ENCODE peak calls at places on chromosome 6, in nine cellular contexts. H, V, T, A, G, O, F, I and L are unnamed samples.

GRCh38 chr6:87209812-87210211 is 54.4 kb downstream of the ZNF292 start:
- DNase-seq in I (no peak), A (no peak), O (no peak), F (no peak), G (no peak), H (no peak), T (no peak), V (no peak), L (no peak)

GRCh38 chr6:113406051-113406695 is 451.0 kb upstream of the MARCKS start:
- DNase-seq in V (no peak), O (no peak), T (no peak), F (no peak), G (no peak), H (no peak), A (no peak), I (no peak), L (no peak)

GRCh38 chr6:138864343-138864890 is 68.5 kb downstream of the ECT2L start:
- DNase-seq in H (no peak), G (no peak), F (no peak), O (peak), A (no peak), T (no peak), I (no peak), V (no peak), L (no peak)

GRCh38 chr6:116111552-116112528 is 11.2 kb downstream of the NT5DC1 start:
- DNase-seq in A (no peak), H (no peak), T (no peak), F (no peak), I (peak), O (peak), G (peak), V (peak), L (peak)

GRCh38 chr6:75932067-75932466 is 140.4 kb downstream of the IMPG1 start:
- DNase-seq in H (no peak), V (peak), A (peak), F (no peak), T (no peak), I (no peak), O (peak), G (peak), L (peak)

GRCh38 chr6:94099072-94099471 is 679.7 kb upstream of the EPHA7 start:
- DNase-seq in V (no peak), H (no peak), A (no peak), O (no peak), T (no peak), I (no peak), G (no peak), F (no peak), L (no peak)

GRCh38 chr6:118812972-118813371 is 81.0 kb upstream of the ASF1A start:
- DNase-seq in I (no peak), G (no peak), H (peak), T (no peak), F (no peak), O (peak), V (peak), A (no peak), L (peak)

GRCh38 chr6:33935439-33936080 is 131.8 kb upstream of the MLN start:
- DNase-seq in I (no peak), F (peak), A (no peak), O (no peak), V (no peak), T (no peak), H (no peak), G (no peak), L (no peak)

GRCh38 chr6:2378046-2378657 is 132.7 kb upstream of the GMDS start:
- DNase-seq in O (no peak), F (no peak), I (no peak), V (no peak), T (no peak), H (no peak), A (no peak), G (no peak), L (no peak)

GRCh38 chr6:142613981-142614380 is 312.2 kb downstream of the ADGRG6 start:
- DNase-seq in H (no peak), T (no peak), O (no peak), G (no peak), A (no peak), V (no peak), I (no peak), F (no peak), L (no peak)

GRCh38 chr6:157198425-157199279 is 124.7 kb downstream of the TMEM242 start:
- DNase-seq in A (no peak), V (no peak), T (no peak), O (no peak), H (no peak), I (peak), G (no peak), F (no peak), L (peak)

GRCh38 chr6:53986721-53987526 is 124.3 kb upstream of the MLIP start:
- DNase-seq in T (no peak), F (no peak), H (peak), A (no peak), G (peak), V (peak), I (no peak), O (peak), L (no peak)

GRCh38 chr6:148854992-148855391 is 108.2 kb downstream of the UST start:
- DNase-seq in T (no peak), F (no peak), A (no peak), I (no peak), H (no peak), G (no peak), O (no peak), V (no peak), L (no peak)

GRCh38 chr6:40931927-40932326 is 107.1 kb downstream of the UNC5CL start:
- DNase-seq in V (peak), G (no peak), T (no peak), O (peak), A (no peak), I (no peak), F (no peak), H (peak), L (no peak)

GRCh38 chr6:63527658-63528514 is 44.4 kb upstream of the LOC128125822 start:
- DNase-seq in O (peak), T (no peak), A (no peak), H (peak), I (peak), V (peak), F (no peak), G (no peak), L (peak)

GRCh38 chr6:16472349-16473069 is 234.1 kb downstream of the GMPR start:
- DNase-seq in I (no peak), G (no peak), A (no peak), F (no peak), T (no peak), O (peak), V (peak), H (peak), L (peak)

GRCh38 chr6:934686-935085 is 241.7 kb upstream of the EXOC2 start:
- DNase-seq in O (no peak), T (no peak), A (no peak), H (no peak), I (no peak), F (no peak), G (no peak), V (no peak), L (no peak)

GRCh38 chr6:128275030-128275429 is 245.4 kb downstream of the PTPRK start:
- DNase-seq in T (no peak), G (no peak), F (no peak), H (peak), O (peak), V (peak), I (no peak), A (no peak), L (peak)

GRCh38 chr6:130708338-130708737 is 118.9 kb upstream of the SMLR1 start:
- DNase-seq in A (no peak), F (no peak), V (no peak), O (no peak), I (no peak), H (no peak), G (no peak), T (no peak), L (no peak)

GRCh38 chr6:43247115-43247999 is 4.1 kb downstream of the TTBK1 start:
- DNase-seq in V (peak), G (peak), O (peak), A (peak), H (no peak), F (peak), I (peak), T (peak), L (peak)

GRCh38 chr6:121430514-121431460 is 4.7 kb upstream of the GJA1 start:
- DNase-seq in O (peak), T (no peak), V (peak), I (no peak), F (no peak), G (no peak), H (no peak), A (no peak), L (peak)

GRCh38 chr6:106490453-106490852 is 129.9 kb downstream of the CRYBG1 start:
- DNase-seq in G (no peak), T (no peak), H (no peak), F (no peak), A (no peak), O (no peak), I (no peak), V (no peak), L (peak)

GRCh38 chr6:52394251-52394666 is 25.9 kb upstream of the EFHC1 start:
- DNase-seq in G (no peak), O (no peak), T (peak), A (no peak), I (no peak), V (no peak), H (no peak), F (no peak), L (no peak)

GRCh38 chr6:126764104-126764503 is 354.4 kb upstream of the RSPO3 start:
- DNase-seq in T (no peak), H (no peak), V (no peak), F (no peak), O (no peak), A (no peak), I (no peak), G (no peak), L (no peak)

GRCh38 chr6:109874621-109875020 is 103.5 kb upstream of the GPR6 start:
- DNase-seq in A (no peak), O (no peak), G (no peak), H (no peak), V (no peak), F (no peak), I (no peak), T (no peak), L (no peak)

GRCh38 chr6:136566007-136566487 is 15.8 kb upstream of the MAP7 start:
- DNase-seq in G (no peak), A (no peak), H (no peak), O (no peak), T (no peak), V (no peak), F (no peak), I (peak), L (no peak)
- TF ChIP-seq CTCF in G (no peak), A (no peak), H (no peak), O (no peak), T (no peak), V (no peak), F (no peak), I (no peak), L (no peak)

GRCh38 chr6:123427008-123427407 is 209.7 kb downstream of the TRDN start:
- DNase-seq in V (no peak), A (no peak), G (no peak), F (no peak), T (no peak), H (no peak), I (no peak), O (no peak), L (no peak)
- TF ChIP-seq CTCF in V (no peak), A (no peak), G (no peak), F (no peak), T (no peak), H (no peak), I (no peak), O (no peak), L (no peak)

DNA sequence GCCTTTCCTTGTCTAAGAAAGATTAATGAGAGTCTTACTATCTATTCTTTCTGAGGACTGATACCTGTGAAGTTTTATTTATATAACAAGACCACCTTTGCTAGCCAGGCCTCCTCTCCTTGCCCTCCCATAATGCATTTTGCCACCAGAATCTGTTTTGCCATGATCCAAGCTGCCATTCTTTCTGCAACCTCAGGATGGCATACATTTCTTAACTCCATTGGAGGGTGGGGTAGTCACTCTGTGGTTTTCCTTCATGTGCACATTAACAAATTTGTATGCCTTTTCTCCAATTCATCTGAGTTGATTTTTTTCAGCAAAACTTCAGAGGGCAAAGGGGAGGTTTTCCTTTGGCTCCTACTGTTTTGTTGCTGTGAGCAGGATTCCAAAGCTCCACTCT is 26.4 kb upstream of the ENPP4 start:
- DNase-seq in F (no peak), I (no peak), T (no peak), G (no peak), H (no peak), O (no peak), V (no peak), A (no peak), L (no peak)
- TF ChIP-seq CTCF in F (no peak), I (no peak), T (peak), G (peak), H (no peak), O (no peak), V (no peak), A (no peak), L (no peak)

GRCh38 chr6:165728196-165728595 is 65.2 kb upstream of the PDE10A start:
- DNase-seq in I (no peak), G (no peak), V (no peak), A (no peak), O (no peak), T (no peak), F (no peak), H (no peak), L (no peak)

GRCh38 chr6:165723326-165723725 is 60.3 kb upstream of the PDE10A start:
- DNase-seq in H (no peak), O (no peak), T (no peak), A (no peak), V (no peak), I (no peak), G (no peak), F (no peak), L (no peak)

GRCh38 chr6:165726290-165726875 is 63.3 kb upstream of the PDE10A start:
- DNase-seq in O (no peak), T (no peak), G (no peak), I (no peak), A (no peak), F (no peak), V (no peak), H (no peak), L (no peak)

GRCh38 chr6:165726915-165727314 is 63.9 kb upstream of the PDE10A start:
- DNase-seq in F (no peak), A (no peak), I (no peak), G (no peak), O (peak), H (peak), T (no peak), V (peak), L (no peak)

DNA sequence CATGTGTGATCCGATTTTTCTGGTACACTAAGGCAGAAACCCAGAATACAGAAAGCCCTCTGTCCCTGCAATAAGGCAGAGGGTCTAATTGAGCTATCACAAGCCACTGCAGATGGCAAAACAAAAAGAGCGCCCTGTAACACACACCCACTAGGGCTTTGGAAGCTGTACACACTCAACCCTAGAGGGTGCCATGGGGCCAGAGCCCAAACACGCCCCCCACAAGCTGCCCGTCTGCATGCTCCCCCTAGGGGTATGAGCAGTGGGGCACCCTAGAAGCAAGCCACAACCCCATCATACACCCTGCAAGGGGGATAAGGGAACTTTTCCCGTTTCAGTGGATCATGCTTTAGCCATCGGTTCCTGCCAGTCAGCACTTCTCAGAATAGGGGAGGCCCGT is 62.2 kb upstream of the PDE10A start:
- DNase-seq in V (no peak), F (no peak), T (no peak), H (no peak), G (no peak), O (no peak), A (no peak), I (no peak), L (peak)
- TF ChIP-seq CTCF in V (no peak), F (no peak), T (peak), H (no peak), G (no peak), O (no peak), A (no peak), I (no peak), L (no peak)

DNA sequence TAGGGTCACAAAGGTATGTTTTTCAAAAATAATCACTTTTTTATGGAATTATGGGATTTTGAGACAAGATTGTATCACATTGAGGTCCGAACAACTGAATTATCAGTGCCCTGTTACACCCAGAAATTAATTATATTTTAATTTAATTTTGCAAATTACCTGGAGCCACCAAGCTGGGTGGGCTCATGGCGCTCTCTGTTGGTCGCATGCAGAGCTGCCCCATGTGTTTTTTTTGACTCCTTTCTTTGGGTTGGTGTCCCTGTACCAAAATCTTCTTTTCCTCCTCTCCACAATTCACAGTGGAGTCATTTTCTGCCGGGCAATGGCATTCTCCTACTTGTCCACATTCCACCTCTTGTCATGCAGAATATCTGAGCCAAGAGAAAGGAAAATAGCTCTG is 38.9 kb upstream of the FRMD1 start:
- DNase-seq in V (no peak), T (no peak), A (no peak), O (no peak), H (no peak), G (no peak), I (no peak), F (no peak), L (no peak)
- TF ChIP-seq CTCF in V (peak), T (no peak), A (no peak), O (peak), H (peak), G (no peak), I (no peak), F (peak), L (no peak)

DNA sequence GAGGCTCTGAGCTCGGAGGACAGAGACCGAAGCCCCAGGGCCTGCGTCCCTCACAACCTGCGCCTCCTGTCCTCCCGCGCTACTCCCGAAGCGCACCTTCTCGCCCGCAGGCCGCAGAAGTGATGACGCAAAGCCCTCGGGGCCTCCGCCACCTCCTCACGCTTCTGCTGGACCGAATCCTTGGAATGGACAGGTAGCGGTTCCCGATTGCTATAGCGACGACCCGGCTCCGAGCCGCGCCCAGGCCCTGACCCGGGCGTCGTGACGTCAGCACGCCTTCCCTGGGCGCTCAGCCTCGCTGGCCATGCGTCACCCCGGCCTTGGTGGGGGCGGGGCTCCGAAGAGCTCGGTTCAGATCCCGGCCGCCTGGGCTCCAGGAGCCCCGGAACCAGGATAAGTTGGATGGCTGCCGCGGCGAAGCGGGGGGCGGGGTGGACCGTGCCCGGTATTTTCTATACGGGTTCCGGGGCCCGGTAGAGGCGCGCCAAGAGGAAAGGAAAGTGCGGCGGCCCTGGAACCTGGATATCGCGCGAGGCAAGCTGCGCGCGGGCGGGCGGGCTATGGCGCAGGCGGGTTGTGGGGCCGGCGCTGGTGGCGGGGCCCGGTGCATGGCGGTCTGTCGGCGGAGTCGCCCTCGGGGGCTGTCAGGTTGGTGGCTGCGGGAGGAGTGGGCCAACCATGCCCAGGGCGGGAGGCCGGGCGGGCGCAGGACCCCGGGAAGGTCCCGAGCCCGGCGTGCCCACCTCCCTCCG is at the start of gene ZNF76:
- DNase-seq in G (peak), H (peak), T (peak), O (peak), I (peak), A (peak), V (peak), F (peak), L (peak)
- TF ChIP-seq CTCF in G (peak), H (no peak), T (no peak), O (no peak), I (no peak), A (peak), V (no peak), F (no peak), L (no peak)

GRCh38 chr6:103002282-103002681 is 1608.8 kb downstream of the GRIK2 start:
- DNase-seq in O (no peak), I (no peak), V (no peak), F (no peak), A (no peak), G (no peak), H (no peak), T (no peak), L (peak)

GRCh38 chr6:103000686-103001085 is 1607.2 kb downstream of the GRIK2 start:
- DNase-seq in V (no peak), F (no peak), G (no peak), T (no peak), O (no peak), H (no peak), A (no peak), I (no peak), L (no peak)

GRCh38 chr6:103001724-103002123 is 1608.2 kb downstream of the GRIK2 start:
- DNase-seq in H (no peak), F (no peak), G (no peak), O (no peak), V (no peak), I (no peak), A (no peak), T (no peak), L (no peak)
- TF ChIP-seq CTCF in H (no peak), F (no peak), G (no peak), O (no peak), V (no peak), I (no peak), A (no peak), T (no peak), L (no peak)

DNA sequence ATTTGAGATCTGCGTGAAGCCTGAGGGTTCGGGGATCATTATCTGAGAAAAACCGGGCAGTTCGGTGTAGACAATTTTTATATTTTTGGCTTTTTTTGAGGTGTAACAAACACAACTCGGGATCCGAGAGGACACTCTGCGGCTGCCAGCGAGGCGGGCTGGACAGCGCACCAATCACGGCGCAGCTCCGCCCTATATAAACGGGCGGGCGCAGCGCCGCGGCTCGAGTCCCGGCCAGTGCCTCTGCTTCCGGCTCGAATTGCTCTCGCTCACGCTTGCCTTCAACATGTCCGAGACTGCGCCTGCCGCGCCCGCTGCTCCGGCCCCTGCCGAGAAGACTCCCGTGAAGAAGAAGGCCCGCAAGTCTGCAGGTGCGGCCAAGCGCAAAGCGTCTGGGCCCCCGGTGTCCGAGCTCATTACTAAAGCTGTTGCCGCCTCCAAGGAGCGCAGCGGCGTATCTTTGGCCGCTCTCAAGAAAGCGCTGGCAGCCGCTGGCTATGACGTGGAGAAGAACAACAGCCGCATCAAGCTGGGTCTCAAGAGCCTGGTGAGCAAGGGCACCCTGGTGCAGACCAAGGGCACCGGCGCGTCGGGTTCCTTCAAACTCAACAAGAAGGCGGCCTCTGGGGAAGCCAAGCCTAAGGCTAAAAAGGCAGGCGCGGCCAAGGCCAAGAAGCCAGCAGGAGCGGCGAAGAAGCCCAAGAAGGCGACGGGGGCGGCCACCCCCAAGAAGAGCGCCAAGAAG is 69.0 kb downstream of the HFE start:
- DNase-seq in T (peak), V (peak), O (peak), A (peak), I (peak), H (peak), F (peak), G (peak), L (peak)
- TF ChIP-seq CTCF in T (no peak), V (no peak), O (no peak), A (no peak), I (no peak), H (no peak), F (no peak), G (peak), L (no peak)

GRCh38 chr6:160442151-160442550 is 94.0 kb downstream of the SLC22A3 start:
- DNase-seq in O (no peak), T (no peak), I (no peak), G (no peak), V (no peak), H (no peak), F (no peak), A (no peak), L (no peak)
- TF ChIP-seq CTCF in O (no peak), T (no peak), I (no peak), G (no peak), V (no peak), H (no peak), F (no peak), A (no peak), L (no peak)